ENCODE peak calls at places on chromosomes 12 and 14, in seven cellular contexts. I is A549, B is HCT116, G is WTC11, R is K562, Z is HepG2, F is endothelial cell of umbilical vein. W is an unnamed sample.
A peak's percentile ranks its signal among the peaks of the same experiment; 100 is the strongest.

GRCh38 chr12:95216704-95217376 is 427 bp downstream of the FGD6 start:
- DNase-seq in I (peak; percentile 35), B (no peak), G (no peak), R (no peak), Z (peak; percentile 27), F (peak; percentile 61), W (no peak)

GRCh38 chr14:96162265-96162664 is 42.4 kb upstream of the BDKRB2 start:
- DNase-seq in I (no peak), B (no peak), G (no peak), R (no peak), Z (no peak), F (no peak), W (no peak)

GRCh38 chr14:104293231-104293841 is 154.9 kb downstream of the KIF26A start:
- DNase-seq in I (no peak), B (no peak), G (peak; percentile 9), R (no peak), Z (no peak), F (no peak), W (no peak)

GRCh38 chr12:120211904-120212283 is 11.0 kb upstream of the RPLP0 start:
- DNase-seq in I (no peak), B (no peak), G (no peak), R (no peak), Z (no peak), F (no peak), W (no peak)

GRCh38 chr12:20653871-20654270 is 41.3 kb upstream of the SLCO1C1 start:
- DNase-seq in I (no peak), B (no peak), G (no peak), R (no peak), Z (no peak), F (no peak), W (no peak)

GRCh38 chr12:3962661-3963483 is 89.7 kb upstream of the PARP11 start:
- DNase-seq in I (no peak), B (no peak), G (no peak), R (no peak), Z (no peak), F (no peak), W (peak; percentile 73)

GRCh38 chr12:131287938-131288797 is 334.5 kb downstream of the ADGRD1 start:
- DNase-seq in I (no peak), B (no peak), G (no peak), R (no peak), Z (no peak), F (no peak), W (no peak)

GRCh38 chr12:14258468-14258947 is 107.0 kb upstream of the ATF7IP start:
- DNase-seq in I (no peak), B (no peak), G (no peak), R (peak; percentile 32), Z (no peak), F (no peak), W (no peak)

GRCh38 chr12:86666311-86666710 is 410.1 kb upstream of the MGAT4C start:
- DNase-seq in I (no peak), B (no peak), G (no peak), R (no peak), Z (no peak), F (no peak), W (no peak)

GRCh38 chr14:65286443-65286842 is 126.1 kb upstream of the FUT8 start:
- DNase-seq in I (peak; percentile 32), B (peak; percentile 19), G (no peak), R (peak; percentile 14), Z (peak; percentile 44), F (no peak), W (peak; percentile 88)

GRCh38 chr12:96208346-96208745 is 14.2 kb downstream of the ELK3 start:
- DNase-seq in I (no peak), B (no peak), G (no peak), R (no peak), Z (no peak), F (peak; percentile 75), W (no peak)

GRCh38 chr14:24741871-24742270 is 107.9 kb upstream of the GZMB start:
- DNase-seq in I (no peak), B (no peak), G (no peak), R (no peak), Z (no peak), F (no peak), W (no peak)

GRCh38 chr12:34294137-34294536 is 271.8 kb downstream of the ALG10 start:
- DNase-seq in I (no peak), B (no peak), G (no peak), R (no peak), Z (no peak), F (no peak), W (no peak)

GRCh38 chr12:4784404-4785054 is 64.3 kb downstream of the GALNT8 start:
- DNase-seq in I (no peak), B (no peak), G (no peak), R (no peak), Z (no peak), F (no peak), W (no peak)

GRCh38 chr14:77139540-77140342 is 1.9 kb downstream of the ZDHHC22 start:
- DNase-seq in I (peak; percentile 89), B (peak; percentile 27), G (peak; percentile 90), R (peak; percentile 69), Z (peak; percentile 29), F (no peak), W (peak; percentile 74)

GRCh38 chr12:7935464-7935772 is 569 bp downstream of the SLC2A3 start:
- DNase-seq in I (no peak), B (no peak), G (no peak), R (no peak), Z (no peak), F (no peak), W (no peak)

GRCh38 chr12:64627781-64628180 is 17.5 kb downstream of the RASSF3 start:
- DNase-seq in I (no peak), B (no peak), G (no peak), R (no peak), Z (no peak), F (peak; percentile 34), W (no peak)

GRCh38 chr12:114674201-114675047 is 9.6 kb downstream of the TBX3 start:
- DNase-seq in I (no peak), B (no peak), G (no peak), R (no peak), Z (no peak), F (no peak), W (no peak)

GRCh38 chr12:107330901-107331431 is 237.6 kb upstream of the CRY1 start:
- DNase-seq in I (no peak), B (no peak), G (no peak), R (no peak), Z (no peak), F (no peak), W (peak; percentile 19)

GRCh38 chr12:32457251-32458025 is 58.1 kb downstream of the FGD4 start:
- DNase-seq in I (no peak), B (no peak), G (no peak), R (no peak), Z (no peak), F (peak; percentile 71), W (no peak)

GRCh38 chr12:32901553-32901952 is 5.0 kb upstream of the PKP2 start:
- DNase-seq in I (no peak), B (no peak), G (no peak), R (no peak), Z (peak; percentile 53), F (no peak), W (no peak)

DNA sequence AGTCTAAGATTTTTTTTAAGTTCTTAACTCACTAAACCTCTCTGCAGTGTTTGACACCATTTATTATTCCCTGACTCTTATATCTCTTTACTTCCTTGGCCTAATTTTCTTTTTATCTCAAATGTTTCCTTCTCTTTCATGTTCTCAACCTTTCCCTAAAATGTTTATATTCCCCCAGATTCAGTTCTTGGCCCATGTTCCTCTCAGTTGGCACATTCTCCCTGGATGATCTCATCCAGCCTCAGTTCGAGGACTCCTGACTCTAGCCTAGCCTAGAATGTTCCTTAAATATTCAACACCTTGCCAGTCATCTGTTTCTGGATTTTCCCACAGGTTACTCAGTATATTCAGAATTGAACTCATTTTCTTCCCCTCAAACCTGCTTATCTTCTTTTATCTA is 81.3 kb downstream of the SCN8A start:
- DNase-seq in I (no peak), B (no peak), G (no peak), R (no peak), Z (no peak), F (no peak), W (no peak)
- TF ChIP-seq MAX in I (no peak), B (no peak), G (no peak), R (no peak), Z (no peak), F (no peak), W (no peak)

GRCh38 chr12:81992461-81992860 is 233.3 kb upstream of the PPFIA2 start:
- DNase-seq in I (no peak), B (peak; percentile 21), G (peak; percentile 38), R (no peak), Z (no peak), F (peak; percentile 1), W (peak; percentile 32)
- TF ChIP-seq CTCF in I (no peak), B (peak; percentile 25), G (no peak), R (no peak), Z (no peak), F (no peak), W (peak; percentile 10)

GRCh38 chr14:99360774-99361595 is 89.0 kb upstream of the BCL11B start:
- DNase-seq in I (peak; percentile 22), B (peak; percentile 67), G (no peak), R (peak; percentile 90), Z (peak; percentile 6), F (no peak), W (peak; percentile 47)
- TF ChIP-seq MAX in I (no peak), B (no peak), G (no peak), R (peak; percentile 77), Z (no peak), F (no peak), W (no peak)

GRCh38 chr12:110597885-110598284 is 14.8 kb upstream of the PPTC7 start:
- DNase-seq in I (no peak), B (no peak), G (no peak), R (no peak), Z (no peak), F (no peak), W (no peak)

GRCh38 chr12:110599334-110599733 is 14.6 kb upstream of the TCTN1 start:
- DNase-seq in I (no peak), B (no peak), G (no peak), R (no peak), Z (no peak), F (no peak), W (no peak)

GRCh38 chr12:110606253-110606611 is 7.7 kb upstream of the TCTN1 start:
- DNase-seq in I (no peak), B (no peak), G (no peak), R (no peak), Z (no peak), F (no peak), W (no peak)

GRCh38 chr12:110600254-110600653 is 13.7 kb upstream of the TCTN1 start:
- DNase-seq in I (peak; percentile 56), B (peak; percentile 55), G (no peak), R (no peak), Z (peak; percentile 70), F (peak; percentile 59), W (peak; percentile 87)
- TF ChIP-seq CTCF in I (peak; percentile 86), B (peak; percentile 52), G (no peak), R (peak; percentile 43), Z (peak; percentile 74), F (peak; percentile 15), W (no peak)

DNA sequence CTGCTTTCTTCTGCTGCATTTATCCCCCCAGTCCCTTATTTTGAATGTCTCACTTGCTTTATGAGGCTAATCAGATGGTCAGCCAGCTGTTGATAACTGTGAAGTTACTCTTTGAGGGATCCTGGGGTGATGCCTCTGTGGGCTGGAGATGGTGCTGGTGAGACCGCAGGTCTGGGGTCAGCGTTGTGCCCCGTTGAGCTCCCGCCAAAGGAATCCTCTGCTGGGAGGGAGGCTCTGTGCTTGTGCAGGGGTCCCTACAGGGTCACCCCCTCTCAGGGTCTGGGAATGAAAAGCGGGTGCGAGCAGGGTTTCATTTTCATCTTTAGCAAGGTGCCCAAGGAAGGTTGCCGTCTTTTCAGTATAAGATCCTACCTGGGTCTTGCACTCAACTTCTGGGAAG is 161.2 kb upstream of the RTL1 start:
- DNase-seq in I (no peak), B (no peak), G (no peak), R (no peak), Z (no peak), F (no peak), W (no peak)
- TF ChIP-seq MAX in I (no peak), B (no peak), G (no peak), R (no peak), Z (no peak), F (no peak), W (no peak)